ENCODE peak calls at places on chromosomes 3 and 15, in six cellular contexts. T is PC-3, I is A549, V is hepatocyte, M is astrocyte, C is PC-9. Z is an unnamed sample.

GRCh38 chr3:34675383-34676120 is 877.1 kb downstream of the PDCD6IP start:
- DNase-seq in T (peak), I (no peak), V (no peak), M (peak), C (no peak), Z (peak)

GRCh38 chr3:143168518-143169192 is 49.1 kb downstream of the CHST2 start:
- DNase-seq in T (peak), I (no peak), V (no peak), M (peak), C (no peak), Z (peak)

GRCh38 chr3:111764645-111765091 is 94.4 kb upstream of the PHLDB2 start:
- DNase-seq in T (peak), I (no peak), V (peak), M (peak), C (peak), Z (peak)

GRCh38 chr3:196772897-196773296 is 33.2 kb downstream of the PAK2 start:
- DNase-seq in T (no peak), I (no peak), V (no peak), M (no peak), C (no peak), Z (no peak)

GRCh38 chr15:100114526-100114925 is 227.2 kb downstream of the ADAMTS17 start:
- DNase-seq in T (no peak), I (no peak), V (no peak), M (peak), C (no peak), Z (peak)

GRCh38 chr15:101371519-101371918 is 76.5 kb upstream of the SNRPA1 start:
- DNase-seq in T (no peak), I (no peak), V (no peak), M (no peak), C (no peak), Z (no peak)

GRCh38 chr3:29525254-29525881 is 244.5 kb downstream of the RBMS3 start:
- DNase-seq in T (peak), I (no peak), V (no peak), M (peak), C (no peak), Z (peak)

GRCh38 chr3:72694398-72694797 is 153.8 kb downstream of the SHQ1 start:
- DNase-seq in T (no peak), I (no peak), V (no peak), M (peak), C (no peak), Z (peak)

GRCh38 chr3:173744479-173744878 is 346.9 kb downstream of the NLGN1 start:
- DNase-seq in T (no peak), I (no peak), V (no peak), M (no peak), C (no peak), Z (no peak)

GRCh38 chr15:67080900-67081431 is 15.6 kb downstream of the SMAD3 start:
- DNase-seq in T (peak), I (no peak), V (no peak), M (peak), C (no peak), Z (peak)

GRCh38 chr15:51262468-51262867 is 75.9 kb downstream of the CYP19A1 start:
- DNase-seq in T (no peak), I (no peak), V (no peak), M (no peak), C (no peak), Z (no peak)

GRCh38 chr3:43155464-43156121 is 49.7 kb upstream of the POMGNT2 start:
- DNase-seq in T (peak), I (peak), V (peak), M (peak), C (peak), Z (peak)

GRCh38 chr3:156353535-156353934 is 201.4 kb downstream of the SSR3 start:
- DNase-seq in T (no peak), I (no peak), V (no peak), M (no peak), C (no peak), Z (no peak)

GRCh38 chr3:113626513-113627371 is 69.7 kb downstream of the USF3 start:
- DNase-seq in T (peak), I (peak), V (peak), M (peak), C (peak), Z (peak)

GRCh38 chr3:182118081-182118480 is 406.4 kb downstream of the SOX2 start:
- DNase-seq in T (peak), I (no peak), V (no peak), M (peak), C (peak), Z (no peak)

GRCh38 chr3:172646439-172647015 is 64.3 kb downstream of the NCEH1 start:
- DNase-seq in T (peak), I (no peak), V (peak), M (peak), C (no peak), Z (peak)

GRCh38 chr3:170057550-170057949 is 19.8 kb downstream of the GPR160 start:
- DNase-seq in T (no peak), I (no peak), V (no peak), M (no peak), C (no peak), Z (no peak)

GRCh38 chr15:65953622-65954021 is 84.3 kb downstream of the RAB11A start:
- DNase-seq in T (no peak), I (no peak), V (no peak), M (no peak), C (no peak), Z (no peak)

GRCh38 chr15:94069834-94070233 is 161.5 kb upstream of the MCTP2 start:
- DNase-seq in T (no peak), I (no peak), V (no peak), M (no peak), C (no peak), Z (no peak)

GRCh38 chr3:152458725-152459515 is 190.2 kb downstream of the MBNL1 start:
- DNase-seq in T (no peak), I (no peak), V (no peak), M (peak), C (no peak), Z (peak)

GRCh38 chr15:58908550-58909309 is 24.7 kb downstream of the SLTM start:
- DNase-seq in T (no peak), I (no peak), V (no peak), M (no peak), C (no peak), Z (no peak)

GRCh38 chr3:37751967-37752660 is 109.6 kb upstream of the CTDSPL start:
- DNase-seq in T (peak), I (no peak), V (peak), M (no peak), C (no peak), Z (no peak)

GRCh38 chr3:108037770-108038169 is 53.1 kb downstream of the CD47 start:
- DNase-seq in T (no peak), I (no peak), V (no peak), M (no peak), C (no peak), Z (no peak)

GRCh38 chr3:129046732-129047552 is 13.6 kb upstream of the GP9 start:
- DNase-seq in T (no peak), I (no peak), V (no peak), M (no peak), C (no peak), Z (no peak)

DNA sequence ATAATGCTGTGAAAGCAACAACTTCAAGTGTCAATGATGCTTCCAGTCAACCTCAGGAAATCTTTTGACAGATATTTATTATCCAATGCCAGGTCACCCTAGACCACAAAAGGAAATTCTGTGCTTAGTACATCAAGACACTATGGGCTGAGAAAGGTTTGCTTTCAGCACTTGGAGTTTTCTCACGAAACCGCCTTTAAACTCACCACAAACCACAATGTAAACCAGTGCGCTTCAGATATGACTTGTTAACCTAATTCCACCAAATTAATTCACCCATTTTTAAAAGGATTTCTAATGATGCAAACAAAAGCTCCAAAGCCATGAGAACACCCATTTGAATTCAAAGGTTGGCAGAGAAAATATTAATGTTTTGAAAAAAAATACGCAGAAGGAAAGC is 292.9 kb upstream of the NR2F2 start:
- DNase-seq in T (no peak), I (no peak), V (no peak), M (peak), C (no peak), Z (peak)
- H3K4me2 ChIP-seq in T (no peak), I (no peak), V (no peak), M (no peak), C (no peak), Z (no peak)

GRCh38 chr3:184336484-184337230 is 743 bp upstream of the FAM131A start:
- DNase-seq in T (peak), I (no peak), V (peak), M (peak), C (peak), Z (peak)

GRCh38 chr3:184337315-184337714 is at the start of gene FAM131A:
- DNase-seq in T (no peak), I (no peak), V (no peak), M (no peak), C (no peak), Z (peak)

GRCh38 chr3:184338538-184338945 is 1.1 kb downstream of the FAM131A start:
- DNase-seq in T (no peak), I (no peak), V (peak), M (peak), C (no peak), Z (peak)

GRCh38 chr3:184339016-184339415 is 1.6 kb downstream of the FAM131A start:
- DNase-seq in T (no peak), I (no peak), V (no peak), M (no peak), C (no peak), Z (no peak)

GRCh38 chr3:184337981-184338380 is 581 bp downstream of the FAM131A start:
- DNase-seq in T (no peak), I (no peak), V (no peak), M (no peak), C (no peak), Z (no peak)
- H3K4me3 ChIP-seq in T (no peak), I (no peak), V (no peak), M (peak), C (no peak), Z (no peak)

GRCh38 chr3:122443090-122443489 is 27.2 kb upstream of the WDR5B start:
- DNase-seq in T (no peak), I (no peak), V (peak), M (no peak), C (no peak), Z (no peak)
- H3K4me2 ChIP-seq in T (peak), I (no peak), V (peak), M (no peak), C (peak), Z (no peak)

DNA sequence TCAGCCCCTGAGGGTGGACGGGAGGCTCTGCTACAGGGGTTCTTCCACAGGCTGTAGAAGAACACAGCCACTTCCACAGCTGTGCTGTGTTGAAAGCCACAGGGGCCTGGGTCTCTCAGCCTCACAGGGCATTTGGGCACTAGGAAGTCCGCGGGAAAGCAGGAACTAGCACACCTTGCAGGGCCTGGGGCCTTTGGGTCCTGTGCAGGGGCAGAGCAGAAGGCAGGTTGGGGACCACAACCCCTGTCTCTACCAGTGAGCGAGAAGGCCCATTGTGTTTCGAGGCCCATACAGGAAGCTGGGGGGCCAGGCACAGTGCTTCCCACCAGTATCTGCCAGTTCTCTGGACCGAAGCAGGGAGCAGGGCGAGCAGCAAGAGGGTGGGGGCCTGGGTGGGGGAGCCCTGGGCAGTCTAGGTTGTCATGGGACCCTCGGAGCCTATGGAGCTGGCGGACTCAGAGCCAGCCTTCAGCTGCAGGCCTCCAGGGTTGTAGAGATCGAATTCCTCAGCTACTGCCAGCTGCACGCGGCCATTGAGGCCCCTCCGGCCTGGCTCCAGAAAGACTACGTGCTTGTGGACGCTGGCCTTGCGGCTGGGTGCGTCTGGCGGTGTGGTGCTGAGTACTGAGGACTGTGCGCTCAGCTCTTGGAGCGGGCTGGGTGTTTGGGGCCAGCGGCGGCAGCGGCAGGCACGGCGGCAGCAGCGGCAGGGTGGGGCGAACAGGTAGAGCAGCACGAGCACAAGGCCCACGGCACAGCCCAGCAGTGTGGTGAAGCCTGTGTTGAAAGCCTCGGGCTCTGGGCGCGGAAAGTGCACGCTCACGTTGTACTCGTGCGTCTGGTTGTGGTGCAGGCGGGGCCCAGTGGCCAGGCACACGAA is 1.7 kb downstream of the AMIGO3 start:
- DNase-seq in T (no peak), I (no peak), V (peak), M (no peak), C (no peak), Z (no peak)
- H3K4me3 ChIP-seq in T (no peak), I (no peak), V (no peak), M (no peak), C (no peak), Z (no peak)

GRCh38 chr3:57985977-57986246 is 22.3 kb upstream of the FLNB start:
- DNase-seq in T (no peak), I (no peak), V (no peak), M (no peak), C (no peak), Z (no peak)
- H3K4me2 ChIP-seq in T (no peak), I (no peak), V (no peak), M (no peak), C (no peak), Z (no peak)

DNA sequence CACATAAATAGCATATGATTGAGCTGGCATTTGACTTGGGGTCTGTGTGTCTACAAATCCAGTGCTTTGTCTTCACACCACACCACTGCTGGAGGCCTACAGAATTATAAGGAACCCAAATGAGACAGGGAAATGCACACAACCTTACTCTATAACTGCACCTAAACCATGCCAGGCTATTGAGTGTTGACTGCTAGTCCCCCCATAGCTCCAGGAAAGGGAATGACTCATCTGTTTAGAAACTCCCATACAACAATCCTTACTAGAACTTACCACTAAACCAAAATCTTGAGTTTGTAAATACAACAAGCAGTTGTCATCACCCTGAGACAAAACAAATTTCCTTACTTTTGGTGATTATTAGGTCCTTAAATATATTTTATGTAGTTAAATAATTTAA is 16.9 kb upstream of the TSC22D2 start:
- DNase-seq in T (peak), I (no peak), V (no peak), M (no peak), C (no peak), Z (peak)
- H3K4me3 ChIP-seq in T (no peak), I (no peak), V (no peak), M (no peak), C (no peak), Z (no peak)

GRCh38 chr3:31455524-31455923 is 77.2 kb upstream of the STT3B start:
- DNase-seq in T (no peak), I (no peak), V (no peak), M (no peak), C (no peak), Z (no peak)
- H3K4me2 ChIP-seq in T (no peak), I (no peak), V (no peak), M (no peak), C (no peak), Z (no peak)